ENCODE peak calls at places on chromosome 11, in nine cellular contexts. L is Ammon's horn; O is activated CD8-positive, alpha-beta memory T cell treated with anti-CD3 and anti-CD28 coated beads for 24 hours; G is hippocampal formation; X is CD8-positive, alpha-beta memory T cell; I is esophagus squamous epithelium; B is progenitor cell of endocrine pancreas; W is Daoy; Q is AG09319. K is an unnamed sample.

GRCh38 chr11:116852261-116853125 is 15.1 kb upstream of the APOA1 start:
- DNase-seq in L (no peak), O (no peak), G (no peak), X (no peak), I (no peak), B (no peak), W (peak; percentile 23), Q (no peak), K (no peak)

GRCh38 chr11:1260023-1260501 is 37.2 kb downstream of the MUC5B start:
- DNase-seq in L (no peak), O (peak; percentile 75), G (no peak), X (no peak), I (no peak), B (no peak), W (peak; percentile 24), Q (no peak), K (no peak)

GRCh38 chr11:118917488-118918127 is 8.1 kb downstream of the BCL9L start:
- DNase-seq in L (no peak), O (peak; percentile 78), G (no peak), X (peak; percentile 72), I (no peak), B (no peak), W (peak; percentile 73), Q (peak; percentile 74), K (peak; percentile 75)

GRCh38 chr11:45850446-45850845 is 3.2 kb downstream of the CRY2 start:
- DNase-seq in L (no peak), O (no peak), G (no peak), X (no peak), I (no peak), B (no peak), W (no peak), Q (no peak), K (no peak)

GRCh38 chr11:10373929-10374328 is 69.1 kb downstream of the ADM start:
- DNase-seq in L (no peak), O (no peak), G (no peak), X (no peak), I (no peak), B (no peak), W (no peak), Q (no peak), K (no peak)

GRCh38 chr11:132125855-132126841 is 755.7 kb downstream of the NTM start:
- DNase-seq in L (peak; percentile 77), O (no peak), G (no peak), X (no peak), I (no peak), B (no peak), W (peak; percentile 53), Q (no peak), K (peak; percentile 50)

GRCh38 chr11:109112748-109113378 is 309.1 kb upstream of the C11orf87 start:
- DNase-seq in L (peak; percentile 8), O (no peak), G (no peak), X (no peak), I (no peak), B (no peak), W (no peak), Q (no peak), K (no peak)

GRCh38 chr11:33634291-33634834 is 66.3 kb downstream of the C11orf91 start:
- DNase-seq in L (no peak), O (no peak), G (no peak), X (no peak), I (no peak), B (no peak), W (peak; percentile 77), Q (no peak), K (no peak)

GRCh38 chr11:119774180-119774763 is 45.3 kb upstream of the NECTIN1 start:
- DNase-seq in L (no peak), O (no peak), G (no peak), X (no peak), I (no peak), B (peak; percentile 52), W (no peak), Q (no peak), K (no peak)

GRCh38 chr11:121829159-121829643 is 286.8 kb downstream of the BLID start:
- DNase-seq in L (peak; percentile 54), O (no peak), G (no peak), X (no peak), I (no peak), B (no peak), W (peak; percentile 88), Q (peak; percentile 91), K (no peak)

GRCh38 chr11:132123449-132123848 is 753.0 kb downstream of the NTM start:
- DNase-seq in L (no peak), O (no peak), G (no peak), X (no peak), I (no peak), B (no peak), W (no peak), Q (no peak), K (no peak)

K was measured in ureter.